ENCODE peak calls at places on chromosomes 2 and 18, in five cellular contexts. One of them, this sample, is unnamed.

GRCh38 chr18:7758764-7759163 is 191.6 kb downstream of the PTPRM start:
- DNase-seq in stromal cell of bone marrow: no peak
- DNase-seq in gastrocnemius medialis: no peak
- DNase-seq in neuronal stem cell: no peak
- DNase-seq in activated CD4-positive, alpha-beta T cell treated with anti-CD3 and anti-CD28 coated beads, Interleukin-2, amount 50 U/mL, for 1 hour: no peak
- DNase-seq in this sample: no peak

GRCh38 chr2:240990726-240991377 is 7.6 kb upstream of the SNED1 start:
- DNase-seq in stromal cell of bone marrow: no peak
- DNase-seq in gastrocnemius medialis: peak
- DNase-seq in neuronal stem cell: no peak
- DNase-seq in activated CD4-positive, alpha-beta T cell treated with anti-CD3 and anti-CD28 coated beads, Interleukin-2, amount 50 U/mL, for 1 hour: no peak
- DNase-seq in this sample: no peak

GRCh38 chr18:25298853-25299274 is 53.1 kb downstream of the ZNF521 start:
- DNase-seq in stromal cell of bone marrow: peak
- DNase-seq in gastrocnemius medialis: peak
- DNase-seq in neuronal stem cell: no peak
- DNase-seq in activated CD4-positive, alpha-beta T cell treated with anti-CD3 and anti-CD28 coated beads, Interleukin-2, amount 50 U/mL, for 1 hour: no peak
- DNase-seq in this sample: no peak

GRCh38 chr2:42116195-42117181 is 52.7 kb upstream of the EML4 start:
- DNase-seq in stromal cell of bone marrow: peak
- DNase-seq in gastrocnemius medialis: no peak
- DNase-seq in neuronal stem cell: no peak
- DNase-seq in activated CD4-positive, alpha-beta T cell treated with anti-CD3 and anti-CD28 coated beads, Interleukin-2, amount 50 U/mL, for 1 hour: no peak
- DNase-seq in this sample: no peak

GRCh38 chr2:237511421-237511820 is 24.4 kb downstream of the MLPH start:
- DNase-seq in stromal cell of bone marrow: no peak
- DNase-seq in gastrocnemius medialis: no peak
- DNase-seq in neuronal stem cell: no peak
- DNase-seq in activated CD4-positive, alpha-beta T cell treated with anti-CD3 and anti-CD28 coated beads, Interleukin-2, amount 50 U/mL, for 1 hour: no peak
- DNase-seq in this sample: no peak

GRCh38 chr2:218447072-218447471 is 28.1 kb downstream of the VIL1 start:
- DNase-seq in stromal cell of bone marrow: no peak
- DNase-seq in gastrocnemius medialis: no peak
- DNase-seq in neuronal stem cell: no peak
- DNase-seq in activated CD4-positive, alpha-beta T cell treated with anti-CD3 and anti-CD28 coated beads, Interleukin-2, amount 50 U/mL, for 1 hour: no peak
- DNase-seq in this sample: no peak

GRCh38 chr18:22066083-22066485 is 103.3 kb upstream of the GATA6 start:
- DNase-seq in stromal cell of bone marrow: no peak
- DNase-seq in gastrocnemius medialis: no peak
- DNase-seq in neuronal stem cell: no peak
- DNase-seq in activated CD4-positive, alpha-beta T cell treated with anti-CD3 and anti-CD28 coated beads, Interleukin-2, amount 50 U/mL, for 1 hour: no peak
- DNase-seq in this sample: no peak

GRCh38 chr2:225842939-225843338 is 443.4 kb downstream of the NYAP2 start:
- DNase-seq in stromal cell of bone marrow: peak
- DNase-seq in gastrocnemius medialis: no peak
- DNase-seq in neuronal stem cell: no peak
- DNase-seq in activated CD4-positive, alpha-beta T cell treated with anti-CD3 and anti-CD28 coated beads, Interleukin-2, amount 50 U/mL, for 1 hour: no peak
- DNase-seq in this sample: no peak

GRCh38 chr2:219402665-219403515 is 15.2 kb upstream of the DNPEP start:
- DNase-seq in stromal cell of bone marrow: peak
- DNase-seq in gastrocnemius medialis: peak
- DNase-seq in neuronal stem cell: peak
- DNase-seq in activated CD4-positive, alpha-beta T cell treated with anti-CD3 and anti-CD28 coated beads, Interleukin-2, amount 50 U/mL, for 1 hour: peak
- DNase-seq in this sample: peak

GRCh38 chr2:102588213-102588939 is 31.0 kb upstream of the SLC9A2 start:
- DNase-seq in stromal cell of bone marrow: no peak
- DNase-seq in gastrocnemius medialis: no peak
- DNase-seq in neuronal stem cell: no peak
- DNase-seq in activated CD4-positive, alpha-beta T cell treated with anti-CD3 and anti-CD28 coated beads, Interleukin-2, amount 50 U/mL, for 1 hour: no peak
- DNase-seq in this sample: no peak

GRCh38 chr18:35047697-35048292 is 6.6 kb downstream of the MAPRE2 start:
- DNase-seq in stromal cell of bone marrow: no peak
- DNase-seq in gastrocnemius medialis: no peak
- DNase-seq in neuronal stem cell: no peak
- DNase-seq in activated CD4-positive, alpha-beta T cell treated with anti-CD3 and anti-CD28 coated beads, Interleukin-2, amount 50 U/mL, for 1 hour: no peak
- DNase-seq in this sample: no peak

GRCh38 chr2:34012728-34013302 is 413.7 kb upstream of the FAM98A start:
- DNase-seq in stromal cell of bone marrow: peak
- DNase-seq in gastrocnemius medialis: no peak
- DNase-seq in neuronal stem cell: peak
- DNase-seq in activated CD4-positive, alpha-beta T cell treated with anti-CD3 and anti-CD28 coated beads, Interleukin-2, amount 50 U/mL, for 1 hour: no peak
- DNase-seq in this sample: no peak

GRCh38 chr2:134679294-134679693 is 39.5 kb downstream of the TMEM163 start:
- DNase-seq in stromal cell of bone marrow: no peak
- DNase-seq in gastrocnemius medialis: no peak
- DNase-seq in neuronal stem cell: no peak
- DNase-seq in activated CD4-positive, alpha-beta T cell treated with anti-CD3 and anti-CD28 coated beads, Interleukin-2, amount 50 U/mL, for 1 hour: no peak
- DNase-seq in this sample: no peak

GRCh38 chr18:70289351-70290330 is 796 bp downstream of the SOCS6 start:
- DNase-seq in stromal cell of bone marrow: no peak
- DNase-seq in gastrocnemius medialis: no peak
- DNase-seq in neuronal stem cell: peak
- DNase-seq in activated CD4-positive, alpha-beta T cell treated with anti-CD3 and anti-CD28 coated beads, Interleukin-2, amount 50 U/mL, for 1 hour: no peak
- DNase-seq in this sample: no peak

GRCh38 chr2:197838036-197838435 is 33.6 kb downstream of the PLCL1 start:
- DNase-seq in stromal cell of bone marrow: peak
- DNase-seq in gastrocnemius medialis: no peak
- DNase-seq in neuronal stem cell: no peak
- DNase-seq in activated CD4-positive, alpha-beta T cell treated with anti-CD3 and anti-CD28 coated beads, Interleukin-2, amount 50 U/mL, for 1 hour: no peak
- DNase-seq in this sample: peak

GRCh38 chr2:159003555-159003954 is 35.1 kb downstream of the TANC1 start:
- DNase-seq in stromal cell of bone marrow: no peak
- DNase-seq in gastrocnemius medialis: no peak
- DNase-seq in neuronal stem cell: no peak
- DNase-seq in activated CD4-positive, alpha-beta T cell treated with anti-CD3 and anti-CD28 coated beads, Interleukin-2, amount 50 U/mL, for 1 hour: no peak
- DNase-seq in this sample: no peak

This sample was measured in naive thymus-derived CD4-positive, alpha-beta T cell.